ENCODE peak calls at places on chromosomes 4 and X, in ten cellular contexts. G is CD8-positive, alpha-beta memory T cell; Q is A673; F is heart left ventricle; X is colonic mucosa; A is heart right ventricle; C is endothelial cell of umbilical vein; M is ovary; U is HCT116; R is CD8-positive, alpha-beta T cell. E is an unnamed sample. For H3K9me3, H3K4me1 and H3K36me3, the result is how much of the 10 kb centered on the place peaks cover.

GRCh38 chrX:39201305-39201990 is 400.2 kb downstream of the MID1IP1 start:
- DNase-seq in U (no peak), M (no peak), R (no peak), F (no peak), Q (no peak), X (no peak), G (no peak), A (no peak), C (no peak), E (no peak)

GRCh38 chrX:3636803-3637202 is 76.6 kb downstream of the PRKX start:
- DNase-seq in A (no peak), F (no peak), X (no peak), U (no peak), M (no peak), C (no peak), R (no peak), G (no peak), Q (no peak), E (no peak)

GRCh38 chr4:74055498-74055897 is 17.0 kb upstream of the CXCL3 start:
- DNase-seq in A (no peak), Q (no peak), C (no peak), U (no peak), M (no peak), R (no peak), G (no peak), X (no peak), F (no peak), E (no peak)

GRCh38 chr4:24783506-24783905 is 11.9 kb upstream of the SOD3 start:
- DNase-seq in X (no peak), A (no peak), G (no peak), U (no peak), F (no peak), R (no peak), C (no peak), Q (no peak), M (no peak), E (no peak)

GRCh38 chrX:47628980-47629379 is 750 bp downstream of the CFP start:
- DNase-seq in Q (no peak), U (no peak), G (no peak), X (no peak), A (no peak), F (no peak), M (no peak), C (no peak), R (no peak), E (no peak)

GRCh38 chr4:159267023-159267939 is 164.4 kb downstream of the RAPGEF2 start:
- DNase-seq in U (no peak), F (no peak), C (peak), A (no peak), M (no peak), R (no peak), Q (no peak), X (no peak), G (no peak), E (no peak)

GRCh38 chr4:159297088-159297487 is 194.2 kb downstream of the RAPGEF2 start:
- DNase-seq in F (no peak), U (no peak), X (no peak), R (no peak), G (no peak), M (no peak), C (no peak), Q (no peak), A (no peak), E (no peak)

GRCh38 chr4:124435276-124435675 is 277.3 kb downstream of the ANKRD50 start:
- DNase-seq in G (no peak), F (no peak), Q (no peak), M (no peak), X (no peak), A (no peak), R (no peak), C (no peak), U (no peak), E (no peak)

GRCh38 chr4:122163767-122164166 is 11.6 kb downstream of the BLTP1 start:
- DNase-seq in Q (no peak), U (no peak), C (no peak), M (no peak), F (no peak), A (no peak), R (no peak), G (no peak), X (peak), E (no peak)

GRCh38 chrX:28847423-28847822 is 260.2 kb downstream of the IL1RAPL1 start:
- DNase-seq in R (no peak), Q (no peak), X (no peak), C (no peak), U (peak), F (peak), G (no peak), M (no peak), A (peak), E (no peak)

GRCh38 chrX:72620550-72621145 is 48.0 kb upstream of the HDAC8 start:
- DNase-seq in X (peak), Q (peak), A (peak), C (peak), G (no peak), U (peak), F (peak), M (peak), R (no peak), E (no peak)

GRCh38 chr4:56372774-56373173 is 14.5 kb downstream of the AASDH start:
- DNase-seq in C (no peak), Q (no peak), A (no peak), F (no peak), X (no peak), M (no peak), G (no peak), U (no peak), R (no peak), E (no peak)

GRCh38 chr4:168408620-168409019 is 71.7 kb downstream of the DDX60L start:
- DNase-seq in C (peak), G (no peak), R (no peak), F (peak), Q (peak), X (peak), M (peak), U (peak), A (peak), E (no peak)

GRCh38 chr4:24279492-24279891 is 304.9 kb downstream of the DHX15 start:
- DNase-seq in R (no peak), F (no peak), A (no peak), M (no peak), G (no peak), Q (no peak), U (no peak), C (no peak), X (no peak), E (no peak)

DNA sequence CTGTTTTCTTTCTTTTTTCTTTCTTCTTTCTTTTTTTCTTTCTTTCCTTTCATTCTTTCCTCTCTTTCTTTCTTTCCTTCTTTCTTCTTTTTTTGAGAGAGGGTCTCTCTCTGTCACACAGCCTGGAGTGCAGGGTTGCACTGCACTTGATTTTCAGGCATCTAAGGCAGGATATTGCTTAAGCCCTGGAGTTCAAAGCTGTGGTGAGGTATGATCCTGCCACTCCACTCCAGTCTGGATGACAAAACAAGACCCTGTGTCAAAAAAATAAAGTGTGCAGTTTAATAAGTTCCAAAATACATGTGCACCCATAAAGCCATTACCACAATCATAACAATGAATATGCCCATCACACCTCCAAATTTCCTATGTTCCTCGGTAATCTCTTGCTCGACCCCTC is 10.6 kb upstream of the ZNF718 start:
- DNase-seq in Q (no peak), F (no peak), C (no peak), X (no peak), M (no peak), R (no peak), U (no peak), A (no peak), G (no peak), E (no peak)
- H3K9me3 ChIP-seq in Q (under half), F (under half), C (under half), X (under half), M (under half), R (under half), U (under half), A (under half), G (under half), E (under half)

GRCh38 chr4:70657326-70657725 is 9.0 kb downstream of the JCHAIN start:
- DNase-seq in R (no peak), C (no peak), F (no peak), M (no peak), A (no peak), X (no peak), G (no peak), Q (no peak), U (no peak), E (no peak)
- H3K4me1 ChIP-seq in R (under half), C (under half), F (under half), M (under half), A (under half), X (under half), G (under half), Q (under half), U (under half), E (under half)

DNA sequence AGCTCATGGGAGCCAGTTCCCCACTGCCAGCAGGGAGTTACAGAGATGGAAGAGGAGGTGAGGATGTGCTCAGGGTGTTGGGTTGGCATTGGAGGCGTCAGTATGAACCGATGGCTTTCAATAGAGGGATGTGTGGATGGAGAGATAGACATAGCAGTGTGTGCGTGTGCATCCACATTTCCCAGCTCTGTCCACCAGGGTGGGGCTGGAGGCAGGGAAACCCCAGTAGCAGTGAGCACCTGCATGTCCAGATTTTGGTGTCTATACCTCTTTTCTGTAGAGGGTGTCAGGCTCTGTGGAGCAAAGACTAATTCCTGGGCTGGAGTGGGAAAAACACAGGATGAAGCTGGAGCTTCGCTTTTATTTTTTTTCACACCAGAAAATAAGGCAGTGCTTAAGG is 37.2 kb upstream of the HGFAC start:
- DNase-seq in U (no peak), A (no peak), G (no peak), Q (no peak), R (no peak), M (no peak), X (no peak), F (peak), C (no peak), E (no peak)
- H3K36me3 ChIP-seq in U (under half), A (under half), G (under half), Q (under half), R (under half), M (under half), X (under half), F (under half), C (under half), E (under half)

DNA sequence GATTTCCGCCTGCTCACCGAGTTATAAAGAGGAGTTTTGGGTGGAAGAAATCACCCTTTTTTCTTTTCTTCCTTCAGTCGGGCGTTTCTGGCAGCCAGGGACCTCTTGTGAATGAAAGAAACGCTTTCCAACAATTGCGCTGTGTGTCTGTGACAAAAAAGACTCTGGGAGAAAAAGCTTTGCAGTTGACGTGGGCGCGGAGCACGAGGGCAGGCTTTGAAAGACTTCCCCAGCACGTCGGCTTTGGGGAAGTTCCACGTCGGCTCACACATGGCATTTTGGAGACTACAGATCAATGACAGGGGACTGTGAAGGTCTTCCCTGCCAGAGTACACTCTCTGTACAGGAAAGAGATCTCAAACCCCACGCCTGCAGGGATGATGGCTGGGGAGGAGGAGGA is 135.3 kb downstream of the CRLF2 start:
- DNase-seq in X (no peak), C (no peak), G (no peak), U (no peak), M (no peak), R (no peak), F (no peak), A (no peak), Q (no peak), E (no peak)
- H3K9me3 ChIP-seq in X (under half), C (under half), G (under half), U (under half), M (under half), R (under half), F (under half), A (under half), Q (under half), E (under half)

DNA sequence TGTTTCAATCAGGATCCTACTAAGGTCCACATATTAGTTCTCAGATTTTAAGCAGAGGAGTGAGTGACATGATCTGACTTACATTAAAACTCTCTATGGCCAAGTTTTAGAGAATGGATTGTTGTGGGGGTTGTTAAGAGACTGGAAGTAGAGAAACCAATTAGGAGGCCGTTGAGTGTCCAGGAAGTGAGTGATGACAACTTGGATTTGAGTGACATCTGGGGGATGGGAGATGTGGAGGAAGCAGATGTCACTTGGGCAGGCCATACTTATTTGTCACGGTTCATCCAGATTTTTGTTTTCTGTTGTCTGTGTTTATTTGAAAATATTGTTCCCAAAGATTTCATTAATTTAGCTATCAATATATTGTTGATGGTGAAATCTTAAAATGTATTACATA is 28.3 kb downstream of the ADD1 start:
- DNase-seq in M (no peak), F (no peak), R (no peak), Q (peak), A (no peak), X (no peak), C (no peak), G (no peak), U (no peak), E (no peak)
- H3K4me1 ChIP-seq in M (under half), F (half or more), R (under half), Q (half or more), A (half or more), X (under half), C (under half), G (under half), U (under half), E (under half)

GRCh38 chrX:10457092-10457491 is 163.3 kb downstream of the MID1 start:
- DNase-seq in R (no peak), C (no peak), A (no peak), G (no peak), F (no peak), Q (no peak), M (no peak), U (no peak), X (no peak), E (no peak)
- H3K36me3 ChIP-seq in R (under half), C (under half), A (under half), G (under half), F (under half), Q (under half), M (under half), U (under half), X (under half), E (under half)

GRCh38 chrX:155755706-155756337 is 125.3 kb upstream of the VAMP7 start:
- DNase-seq in X (no peak), Q (no peak), R (no peak), U (no peak), C (no peak), G (no peak), A (no peak), F (no peak), M (no peak), E (no peak)

GRCh38 chrX:155761185-155761584 is 120.0 kb upstream of the VAMP7 start:
- DNase-seq in U (no peak), A (no peak), X (no peak), Q (no peak), R (no peak), G (no peak), C (no peak), M (no peak), F (no peak), E (no peak)

GRCh38 chrX:155757366-155757765 is 123.8 kb upstream of the VAMP7 start:
- DNase-seq in A (no peak), Q (no peak), F (no peak), X (no peak), R (no peak), U (no peak), M (no peak), G (no peak), C (no peak), E (no peak)
- H3K9me3 ChIP-seq in A (under half), Q (under half), F (under half), X (under half), R (under half), U (under half), M (under half), G (under half), C (under half), E (under half)

GRCh38 chr4:111066887-111067286 is 444.0 kb upstream of the PITX2 start:
- DNase-seq in A (no peak), G (no peak), C (no peak), M (no peak), Q (no peak), U (no peak), F (no peak), R (no peak), X (no peak), E (no peak)

GRCh38 chr4:111066001-111066400 is 443.1 kb upstream of the PITX2 start:
- DNase-seq in C (no peak), U (no peak), X (no peak), F (no peak), G (no peak), A (no peak), R (no peak), M (no peak), Q (no peak), E (no peak)

GRCh38 chr4:111066447-111066846 is 443.6 kb upstream of the PITX2 start:
- DNase-seq in F (no peak), G (no peak), Q (no peak), C (no peak), R (no peak), U (no peak), M (no peak), A (no peak), X (no peak), E (no peak)

GRCh38 chr4:111074523-111075114 is 451.7 kb upstream of the PITX2 start:
- DNase-seq in X (no peak), A (no peak), G (no peak), U (no peak), Q (no peak), F (no peak), R (no peak), M (no peak), C (no peak), E (no peak)

DNA sequence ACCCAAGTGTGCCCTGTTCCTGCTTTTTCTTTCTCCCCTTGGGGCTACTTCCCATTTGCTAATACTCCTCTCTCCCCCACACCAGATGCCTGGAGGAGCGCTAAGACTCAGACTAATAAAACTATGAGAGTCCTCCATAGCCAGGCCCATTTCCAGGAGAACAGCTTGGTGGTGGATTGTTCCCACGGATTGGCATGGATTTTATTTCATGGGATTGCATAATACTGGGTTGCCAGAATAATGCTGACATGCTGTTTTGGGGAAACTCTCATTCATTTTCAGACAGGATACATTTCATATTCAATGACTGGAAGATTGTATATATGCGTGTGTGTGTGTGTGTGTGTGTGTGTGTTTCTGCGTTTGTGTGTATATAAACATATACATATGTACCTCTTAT is 447.5 kb upstream of the PITX2 start:
- DNase-seq in M (no peak), U (no peak), C (no peak), F (no peak), G (no peak), A (no peak), X (no peak), Q (peak), R (no peak), E (no peak)
- H3K4me1 ChIP-seq in M (under half), U (under half), C (under half), F (under half), G (under half), A (under half), X (under half), Q (under half), R (under half), E (under half)

GRCh38 chr4:84697615-84698201 is 114.8 kb downstream of the CDS1 start:
- DNase-seq in M (no peak), F (no peak), G (no peak), C (no peak), R (no peak), U (no peak), Q (no peak), X (no peak), A (no peak), E (no peak)
- H3K36me3 ChIP-seq in M (under half), F (half or more), G (under half), C (under half), R (under half), U (under half), Q (under half), X (under half), A (half or more), E (under half)

GRCh38 chrX:81728622-81729021 is 526.7 kb downstream of the SH3BGRL start:
- DNase-seq in A (no peak), X (no peak), R (no peak), F (no peak), Q (no peak), M (no peak), G (no peak), U (no peak), C (no peak), E (no peak)
- H3K9me3 ChIP-seq in A (under half), X (under half), R (under half), F (under half), Q (under half), M (under half), G (under half), U (under half), C (under half), E (under half)